ENCODE peak calls at places on chromosomes 7 and 10, in six cellular contexts. U, V, J, D, L and G are unnamed samples.

GRCh38 chr7:42440951-42441350 is 203.9 kb upstream of the GLI3 start:
- DNase-seq in L (no peak), U (no peak), V (no peak), D (no peak), J (no peak), G (no peak)

GRCh38 chr10:19816420-19817250 is at the start of gene PLXDC2:
- DNase-seq in D (peak), V (no peak), L (peak), U (no peak), J (peak), G (no peak)

GRCh38 chr10:3825862-3826351 is 40.9 kb upstream of the KLF6 start:
- DNase-seq in J (no peak), L (no peak), D (no peak), U (peak), V (no peak), G (no peak)

GRCh38 chr10:62899316-62899715 is 83.2 kb upstream of the EGR2 start:
- DNase-seq in U (peak), V (no peak), J (no peak), L (no peak), D (no peak), G (no peak)

GRCh38 chr10:22433875-22434274 is 88.6 kb downstream of the SPAG6 start:
- DNase-seq in D (peak), J (no peak), L (no peak), U (peak), V (no peak), G (no peak)

GRCh38 chr7:42238709-42239395 is 1.8 kb upstream of the GLI3 start:
- DNase-seq in D (no peak), V (no peak), L (peak), U (peak), J (peak), G (no peak)

GRCh38 chr7:1922870-1923236 is 252.8 kb downstream of the ELFN1 start:
- DNase-seq in U (no peak), J (no peak), V (no peak), D (no peak), L (no peak), G (no peak)

GRCh38 chr10:76080991-76081390 is 649.6 kb downstream of the LRMDA start:
- DNase-seq in V (no peak), U (peak), J (no peak), D (no peak), L (no peak), G (no peak)

GRCh38 chr7:38107486-38107893 is 70.6 kb upstream of the STARD3NL start:
- DNase-seq in J (peak), U (peak), D (peak), L (peak), V (peak), G (no peak)

GRCh38 chr10:6059506-6059905 is 2.7 kb downstream of the IL2RA start:
- DNase-seq in U (no peak), J (no peak), L (no peak), D (no peak), V (no peak), G (no peak)

GRCh38 chr7:69276011-69276729 is 322.1 kb upstream of the AUTS2 start:
- DNase-seq in L (no peak), U (peak), D (no peak), V (no peak), J (peak), G (no peak)

GRCh38 chr10:61835069-61835908 is 66.2 kb upstream of the ARID5B start:
- DNase-seq in V (peak), L (no peak), J (no peak), U (peak), D (peak), G (peak)

GRCh38 chr7:82865856-82866255 is 296.8 kb downstream of the PCLO start:
- DNase-seq in L (no peak), D (no peak), V (no peak), U (no peak), J (no peak), G (no peak)

GRCh38 chr10:3145366-3145765 is 27.2 kb downstream of the PITRM1 start:
- DNase-seq in D (no peak), U (no peak), L (no peak), V (no peak), J (no peak), G (no peak)

DNA sequence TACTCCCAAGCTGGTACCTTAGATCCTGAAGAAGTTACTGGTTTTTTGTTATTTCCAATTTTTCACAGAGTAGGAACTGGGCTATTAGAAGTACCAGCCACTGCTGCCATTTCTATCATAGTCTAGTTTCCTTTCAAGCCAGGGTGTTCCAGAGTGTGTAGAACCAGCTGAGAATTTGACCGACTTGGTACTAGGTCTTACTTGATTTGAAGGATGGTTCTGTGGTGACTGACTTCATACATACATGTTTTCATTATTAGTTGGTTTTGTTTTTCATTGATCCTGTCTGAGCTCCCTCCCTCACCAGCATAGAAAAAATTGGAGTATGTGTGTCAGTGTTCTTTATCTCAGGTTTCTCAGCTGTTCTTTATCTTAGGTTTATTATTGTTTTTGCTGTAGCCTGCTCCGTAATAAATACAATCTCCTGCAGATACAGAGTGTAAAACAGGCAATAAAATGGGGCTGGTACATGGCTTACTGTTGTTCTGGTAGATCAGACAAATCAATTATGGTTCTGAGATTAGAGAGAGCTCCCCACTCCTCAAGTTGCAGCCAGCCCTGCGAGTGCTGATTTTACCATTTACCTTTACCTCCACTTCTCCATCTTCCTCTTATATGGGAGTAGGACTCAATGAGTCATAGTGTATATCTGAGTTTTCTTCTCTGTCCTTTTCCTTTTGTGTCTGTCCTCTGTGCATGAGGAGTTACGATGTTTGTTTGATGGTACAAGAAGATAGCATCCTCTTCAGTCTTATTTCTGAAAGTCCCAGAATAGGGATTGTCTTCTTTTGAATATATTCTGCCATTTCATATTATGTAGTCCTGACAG is 122.6 kb downstream of the LRRC4 start:
- DNase-seq in L (no peak), D (no peak), J (no peak), V (no peak), U (no peak), G (no peak)
- H3K4me3 ChIP-seq in L (no peak), D (no peak), J (no peak), V (no peak), U (no peak), G (no peak)

GRCh38 chr7:142334236-142334635 is 76.4 kb upstream of the PRSS58 start:
- DNase-seq in D (no peak), L (no peak), J (no peak), U (no peak), V (no peak), G (no peak)

GRCh38 chr7:142334806-142335205 is 76.9 kb upstream of the PRSS58 start:
- DNase-seq in D (no peak), U (no peak), J (no peak), L (no peak), V (no peak), G (no peak)

GRCh38 chr7:142337406-142338001 is 79.6 kb upstream of the PRSS58 start:
- DNase-seq in L (no peak), J (no peak), V (no peak), U (no peak), D (no peak), G (no peak)

GRCh38 chr7:142338633-142339501 is 81.0 kb upstream of the PRSS58 start:
- DNase-seq in D (peak), U (peak), V (no peak), J (no peak), L (no peak), G (no peak)
- TF ChIP-seq CTCF in D (no peak), U (peak), V (peak), J (no peak), L (no peak), G (no peak)

GRCh38 chr7:128940494-128941322 is 3.0 kb downstream of the IRF5 start:
- DNase-seq in U (no peak), L (no peak), V (peak), D (no peak), J (no peak), G (peak)
- H3K4me3 ChIP-seq in U (no peak), L (no peak), V (peak), D (no peak), J (no peak), G (peak)

GRCh38 chr7:8042796-8043535 is 74.4 kb downstream of the GLCCI1 start:
- DNase-seq in J (no peak), L (no peak), V (no peak), D (no peak), U (no peak), G (no peak)
- TF ChIP-seq CTCF in J (no peak), L (no peak), V (no peak), D (no peak), U (no peak), G (no peak)